ENCODE peak calls at places on chromosomes 11 and 22, in nine cellular contexts. G is breast epithelium, Q is keratinocyte, F is testis, V is psoas muscle, I is lower lobe of right lung, J is GM23338, Y is AG04450, R is heart left ventricle. T is an unnamed sample.

GRCh38 chr11:47725445-47726442 is 10.6 kb upstream of the AGBL2 start:
- DNase-seq in G (no peak), Q (no peak), F (no peak), V (no peak), I (no peak), J (no peak), Y (no peak), R (no peak), T (no peak)

GRCh38 chr11:26958005-26958404 is 35.9 kb upstream of the FIBIN start:
- DNase-seq in G (no peak), Q (no peak), F (no peak), V (no peak), I (no peak), J (no peak), Y (no peak), R (no peak), T (no peak)

GRCh38 chr11:129247129-129247528 is 55.0 kb upstream of the ARHGAP32 start:
- DNase-seq in G (no peak), Q (no peak), F (no peak), V (no peak), I (no peak), J (no peak), Y (no peak), R (no peak), T (no peak)

GRCh38 chr11:16097543-16097942 is 258.8 kb downstream of the SOX6 start:
- DNase-seq in G (no peak), Q (peak), F (no peak), V (no peak), I (no peak), J (no peak), Y (no peak), R (no peak), T (no peak)

GRCh38 chr11:60915250-60915914 is 1.4 kb downstream of the TMEM109 start:
- DNase-seq in G (peak), Q (no peak), F (peak), V (peak), I (peak), J (peak), Y (no peak), R (peak), T (no peak)

GRCh38 chr11:44223261-44223660 is 86.7 kb downstream of the ALX4 start:
- DNase-seq in G (no peak), Q (no peak), F (no peak), V (no peak), I (no peak), J (no peak), Y (no peak), R (no peak), T (no peak)

GRCh38 chr11:34067383-34068065 is 16.0 kb downstream of the CAPRIN1 start:
- DNase-seq in G (no peak), Q (no peak), F (no peak), V (no peak), I (no peak), J (no peak), Y (no peak), R (no peak), T (no peak)

GRCh38 chr22:39700565-39700964 is 130.0 kb downstream of the CACNA1I start:
- DNase-seq in G (no peak), Q (no peak), F (no peak), V (no peak), I (no peak), J (no peak), Y (no peak), R (no peak), T (no peak)

GRCh38 chr11:9691865-9692264 is 28.0 kb downstream of the SWAP70 start:
- DNase-seq in G (no peak), Q (no peak), F (no peak), V (no peak), I (no peak), J (no peak), Y (no peak), R (no peak), T (no peak)

GRCh38 chr22:20992456-20993303 is 9.2 kb downstream of the THAP7 start:
- DNase-seq in G (no peak), Q (no peak), F (no peak), V (no peak), I (no peak), J (no peak), Y (no peak), R (no peak), T (no peak)

GRCh38 chr11:75476716-75477613 is 44.0 kb upstream of the KLHL35 start:
- DNase-seq in G (peak), Q (no peak), F (no peak), V (peak), I (peak), J (no peak), Y (no peak), R (no peak), T (no peak)

GRCh38 chr11:110429614-110430266 is at the start of gene FDX1:
- DNase-seq in G (peak), Q (no peak), F (peak), V (peak), I (peak), J (peak), Y (peak), R (peak), T (peak)

GRCh38 chr22:38935616-38936015 is 21.8 kb upstream of the APOBEC3A start:
- DNase-seq in G (no peak), Q (no peak), F (no peak), V (no peak), I (no peak), J (no peak), Y (no peak), R (no peak), T (no peak)

GRCh38 chr22:35749808-35750207 is 32.1 kb downstream of the APOL5 start:
- DNase-seq in G (no peak), Q (no peak), F (no peak), V (no peak), I (no peak), J (no peak), Y (no peak), R (no peak), T (no peak)

DNA sequence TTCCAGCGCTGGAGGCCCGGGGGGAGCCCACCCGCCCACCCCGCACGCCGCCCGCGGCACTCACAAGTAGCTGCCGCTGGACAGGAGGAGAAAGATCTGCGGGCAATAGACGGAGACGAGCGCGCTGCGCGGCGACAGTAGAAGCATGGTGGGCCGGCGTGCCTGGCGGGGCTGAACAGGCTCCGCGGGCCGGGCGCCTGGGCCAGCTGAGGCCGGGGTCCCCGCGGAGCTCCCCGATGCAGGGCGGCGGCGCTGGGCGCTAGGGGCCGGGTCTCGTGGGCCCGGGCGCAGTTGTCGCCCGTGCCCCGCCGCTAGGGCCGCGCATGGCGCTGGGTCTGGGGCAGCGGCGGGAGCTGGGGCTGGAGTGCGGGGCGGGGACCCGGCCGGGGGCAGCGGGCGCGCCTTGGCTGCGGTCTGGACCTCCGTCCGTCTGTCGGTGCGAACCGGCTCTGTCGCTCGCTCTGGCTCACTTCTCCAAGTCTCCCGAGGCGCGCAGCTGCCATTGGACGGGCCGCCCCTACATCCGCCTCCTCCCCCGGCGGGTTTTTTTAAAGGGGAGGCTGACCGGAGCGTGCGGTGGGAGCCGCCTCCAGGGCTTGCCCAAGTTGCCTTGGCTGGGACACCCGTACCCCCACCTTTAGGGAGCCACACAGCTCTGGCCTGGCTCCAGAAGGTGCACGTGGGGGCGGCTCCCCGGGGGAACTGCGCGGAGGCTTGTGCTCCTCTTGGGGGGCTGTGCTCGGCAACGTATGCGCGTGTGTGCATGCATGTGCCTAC is 4.7 kb downstream of the WNT7B start:
- DNase-seq in G (no peak), Q (no peak), F (no peak), V (no peak), I (no peak), J (peak), Y (no peak), R (no peak), T (no peak)
- H3K4me3 ChIP-seq in G (peak), Q (no peak), F (peak), V (peak), I (no peak), J (peak), Y (peak), R (peak), T (no peak)

GRCh38 chr11:120128392-120129172 is 9.3 kb downstream of the TRIM29 start:
- DNase-seq in G (peak), Q (no peak), F (no peak), V (peak), I (peak), J (no peak), Y (no peak), R (no peak), T (peak)
- H3K27ac ChIP-seq in G (peak), Q (peak), F (no peak), V (no peak), I (no peak), J (no peak), Y (no peak), R (no peak), T (no peak)

GRCh38 chr11:127962416-127962815 is 624.9 kb downstream of the ETS1 start:
- DNase-seq in G (no peak), Q (no peak), F (no peak), V (no peak), I (no peak), J (no peak), Y (no peak), R (no peak), T (no peak)
- TF ChIP-seq CTCF in G (no peak), Q (no peak), F (no peak), V (no peak), I (no peak), J (no peak), Y (no peak), R (no peak), T (no peak)

DNA sequence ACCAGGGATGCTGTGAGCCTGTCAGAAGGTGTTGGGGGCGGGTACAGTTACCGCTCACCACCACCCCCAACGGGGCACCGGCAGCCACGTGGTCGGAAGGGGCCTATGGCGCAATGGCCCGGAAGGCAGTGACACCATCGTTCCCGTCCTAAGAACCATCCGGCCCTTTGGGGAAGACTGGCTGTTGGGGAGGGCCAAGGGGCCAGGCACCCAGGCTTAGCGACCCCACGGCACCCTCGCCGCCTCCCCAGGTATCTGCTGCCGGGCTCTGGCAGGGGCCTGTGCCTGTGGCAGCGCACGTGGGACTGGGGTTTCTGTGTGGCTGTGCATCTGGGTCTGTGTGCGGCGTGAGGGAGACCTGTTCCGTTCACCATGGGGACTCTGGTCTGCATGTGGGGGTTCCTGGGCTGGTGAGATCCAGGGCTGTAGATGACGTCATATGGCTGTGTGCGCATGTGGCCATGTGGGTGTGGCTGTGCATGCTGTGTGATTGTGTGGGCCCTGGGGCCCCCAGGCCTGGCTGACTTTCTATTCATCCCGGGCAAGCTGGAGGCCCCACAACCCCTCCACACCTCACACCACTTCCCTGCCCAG is 703 bp downstream of the OSM start:
- DNase-seq in G (no peak), Q (no peak), F (no peak), V (peak), I (peak), J (no peak), Y (no peak), R (peak), T (no peak)
- H3K4me3 ChIP-seq in G (peak), Q (no peak), F (peak), V (peak), I (peak), J (no peak), Y (no peak), R (peak), T (peak)

GRCh38 chr22:25497269-25497668 is 67.2 kb upstream of the GRK3 start:
- DNase-seq in G (no peak), Q (no peak), F (no peak), V (no peak), I (no peak), J (no peak), Y (no peak), R (no peak), T (no peak)
- H3K27ac ChIP-seq in G (no peak), Q (no peak), F (no peak), V (no peak), I (no peak), J (no peak), Y (no peak), R (no peak), T (no peak)

GRCh38 chr11:71371674-71372069 is 76.5 kb downstream of the DHCR7 start:
- DNase-seq in G (no peak), Q (no peak), F (no peak), V (no peak), I (no peak), J (no peak), Y (no peak), R (no peak), T (no peak)

GRCh38 chr11:71373791-71374454 is 74.3 kb downstream of the DHCR7 start:
- DNase-seq in G (no peak), Q (no peak), F (no peak), V (no peak), I (no peak), J (peak), Y (no peak), R (no peak), T (no peak)

GRCh38 chr11:71370020-71370747 is 78.0 kb downstream of the DHCR7 start:
- DNase-seq in G (no peak), Q (no peak), F (no peak), V (no peak), I (no peak), J (no peak), Y (no peak), R (no peak), T (no peak)

GRCh38 chr11:71370895-71371673 is 77.1 kb downstream of the DHCR7 start:
- DNase-seq in G (no peak), Q (no peak), F (no peak), V (no peak), I (no peak), J (peak), Y (no peak), R (no peak), T (no peak)

GRCh38 chr11:71372693-71373657 is 75.2 kb downstream of the DHCR7 start:
- DNase-seq in G (no peak), Q (no peak), F (no peak), V (no peak), I (no peak), J (peak), Y (peak), R (no peak), T (no peak)
- TF ChIP-seq CTCF in G (peak), Q (peak), F (peak), V (peak), I (no peak), J (peak), Y (peak), R (peak), T (peak)

GRCh38 chr11:69053546-69054396 is 5.0 kb downstream of the TPCN2 start:
- DNase-seq in G (no peak), Q (no peak), F (no peak), V (no peak), I (no peak), J (no peak), Y (no peak), R (no peak), T (no peak)

GRCh38 chr11:69050592-69051380 is 2.1 kb downstream of the TPCN2 start:
- DNase-seq in G (no peak), Q (no peak), F (no peak), V (no peak), I (no peak), J (no peak), Y (no peak), R (no peak), T (no peak)

GRCh38 chr11:69053169-69053477 is 4.4 kb downstream of the TPCN2 start:
- DNase-seq in G (no peak), Q (no peak), F (no peak), V (no peak), I (no peak), J (no peak), Y (no peak), R (no peak), T (no peak)

GRCh38 chr11:69051381-69052342 is 2.9 kb downstream of the TPCN2 start:
- DNase-seq in G (no peak), Q (no peak), F (no peak), V (peak), I (no peak), J (no peak), Y (no peak), R (no peak), T (no peak)

DNA sequence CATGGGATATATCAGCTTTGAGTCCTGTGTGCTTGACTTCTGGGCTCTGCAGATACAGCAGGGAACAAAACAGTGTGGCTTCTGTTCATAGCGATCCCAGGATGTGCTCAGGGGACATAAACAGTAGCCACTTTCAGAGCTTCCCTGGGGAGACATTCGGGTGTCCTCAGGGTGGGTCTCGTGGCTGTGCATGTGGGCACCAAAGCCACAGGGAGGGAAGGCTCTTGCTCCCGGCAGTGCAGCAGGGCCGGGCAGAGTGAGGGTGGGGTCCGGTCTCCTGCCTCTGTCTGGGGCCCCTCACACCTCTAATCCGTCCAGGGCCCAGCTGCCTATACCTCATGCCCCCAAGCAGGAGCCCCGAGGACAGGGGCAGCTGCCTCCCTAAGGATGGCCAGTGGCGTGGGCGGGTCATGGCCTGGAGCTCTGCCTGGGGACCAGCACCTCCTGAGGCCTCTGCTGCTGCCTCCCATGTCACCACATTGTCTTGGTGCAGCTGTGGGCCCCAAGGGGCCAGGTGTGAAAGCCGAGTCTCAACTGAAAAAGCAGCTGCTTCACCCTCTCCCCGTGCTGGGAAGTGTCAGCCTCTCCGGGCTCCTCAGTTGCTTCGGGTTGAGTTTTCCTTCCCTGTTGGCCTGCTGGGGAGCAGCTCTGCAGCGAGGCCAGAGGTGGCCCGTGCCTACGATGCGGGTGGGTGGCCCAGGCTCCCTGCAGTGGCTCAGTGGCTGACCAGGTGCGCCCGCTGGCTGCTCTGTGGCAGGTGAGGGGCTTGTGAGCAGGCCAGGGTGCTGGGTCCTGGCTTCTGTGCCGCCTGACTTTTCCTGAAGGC is 3.8 kb downstream of the TPCN2 start:
- DNase-seq in G (no peak), Q (no peak), F (no peak), V (no peak), I (no peak), J (no peak), Y (no peak), R (no peak), T (no peak)
- H3K4me3 ChIP-seq in G (no peak), Q (no peak), F (no peak), V (no peak), I (no peak), J (no peak), Y (no peak), R (no peak), T (no peak)

GRCh38 chr11:64566915-64567882 is 23.8 kb upstream of the SLC22A12 start:
- DNase-seq in G (peak), Q (no peak), F (no peak), V (no peak), I (peak), J (no peak), Y (no peak), R (no peak), T (peak)
- H3K27ac ChIP-seq in G (peak), Q (peak), F (peak), V (no peak), I (no peak), J (peak), Y (no peak), R (no peak), T (no peak)

DNA sequence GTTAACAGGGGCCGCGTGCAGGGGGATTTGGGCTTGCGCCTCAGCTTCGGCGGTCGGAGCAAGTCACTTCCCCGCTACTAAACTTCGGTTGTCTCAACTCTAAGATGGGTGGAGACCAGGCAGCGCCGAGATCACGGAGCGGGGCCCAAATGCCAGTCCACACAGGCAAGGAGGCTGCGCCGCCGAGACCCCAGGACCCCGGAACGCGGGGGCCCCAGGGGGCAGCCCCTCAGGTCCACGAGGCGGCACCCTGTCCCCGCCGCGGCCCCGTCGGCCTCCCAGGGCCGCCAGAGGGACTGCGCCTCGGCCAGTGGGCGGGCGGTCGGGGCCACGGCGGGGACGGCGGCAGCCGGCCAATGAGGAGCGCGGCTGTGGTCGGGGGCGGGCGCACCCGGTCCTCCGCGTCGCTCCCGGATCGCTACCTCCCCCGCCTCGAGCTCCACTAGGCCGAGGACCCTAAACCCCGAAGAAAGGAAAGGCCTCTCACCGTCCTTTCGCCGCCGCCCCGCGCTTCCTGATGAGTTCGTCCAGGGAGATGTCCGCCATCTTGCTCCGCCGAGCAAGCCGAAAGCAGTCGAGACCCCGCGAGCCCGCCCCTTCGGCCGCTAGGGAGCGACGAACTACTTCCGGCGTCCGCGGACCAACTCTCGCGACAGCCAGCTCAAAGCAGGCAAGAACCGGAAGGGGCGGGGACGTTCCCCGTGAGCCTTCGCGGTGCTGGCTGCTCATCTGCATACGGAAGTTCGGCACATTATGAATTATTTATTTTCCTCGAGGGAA is at the start of gene POLDIP3:
- DNase-seq in G (peak), Q (peak), F (peak), V (peak), I (peak), J (peak), Y (peak), R (peak), T (peak)
- TF ChIP-seq CTCF in G (peak), Q (no peak), F (no peak), V (no peak), I (peak), J (peak), Y (peak), R (peak), T (peak)